ENCODE peak calls at places on chromosomes 12 and 14, in seven cellular contexts. One of them, this sample, is unnamed.

GRCh38 chr14:71437870-71438269 is 494.4 kb upstream of the RGS6 start:
- DNase-seq in GM12878: no peak
- DNase-seq in A549: no peak
- DNase-seq in HepG2: no peak
- DNase-seq in K562: no peak
- DNase-seq in IMR-90: peak; percentile 17
- DNase-seq in H1: no peak
- DNase-seq in this sample: no peak

GRCh38 chr14:24110060-24110459 is 4.5 kb upstream of the DCAF11 start:
- DNase-seq in H1: no peak
- DNase-seq in K562: no peak
- DNase-seq in GM12878: no peak
- DNase-seq in IMR-90: no peak
- DNase-seq in A549: no peak
- DNase-seq in HepG2: peak; percentile 68
- DNase-seq in this sample: no peak

GRCh38 chr12:88272456-88272855 is 130.3 kb downstream of the TMTC3 start:
- DNase-seq in GM12878: no peak
- DNase-seq in HepG2: no peak
- DNase-seq in A549: no peak
- DNase-seq in K562: no peak
- DNase-seq in IMR-90: no peak
- DNase-seq in H1: no peak
- DNase-seq in this sample: no peak

GRCh38 chr12:22396735-22397134 is 62.2 kb upstream of the ST8SIA1 start:
- DNase-seq in HepG2: no peak
- DNase-seq in A549: no peak
- DNase-seq in IMR-90: no peak
- DNase-seq in H1: no peak
- DNase-seq in K562: no peak
- DNase-seq in GM12878: no peak
- DNase-seq in this sample: no peak

GRCh38 chr12:96698521-96698920 is 208.5 kb upstream of the NEDD1 start:
- DNase-seq in HepG2: peak; percentile 6
- DNase-seq in K562: no peak
- DNase-seq in H1: no peak
- DNase-seq in A549: peak; percentile 44
- DNase-seq in GM12878: no peak
- DNase-seq in IMR-90: no peak
- DNase-seq in this sample: no peak

GRCh38 chr12:52203126-52203921 is 11.5 kb upstream of the KRT80 start:
- DNase-seq in K562: peak; percentile 21
- DNase-seq in HepG2: peak; percentile 63
- DNase-seq in A549: peak; percentile 96
- DNase-seq in GM12878: no peak
- DNase-seq in H1: no peak
- DNase-seq in IMR-90: peak; percentile 77
- DNase-seq in this sample: peak; percentile 56

GRCh38 chr14:68486033-68486732 is 306.7 kb downstream of the ZFP36L1 start:
- DNase-seq in GM12878: no peak
- DNase-seq in K562: no peak
- DNase-seq in HepG2: peak; percentile 50
- DNase-seq in A549: no peak
- DNase-seq in H1: no peak
- DNase-seq in IMR-90: no peak
- DNase-seq in this sample: no peak

GRCh38 chr12:120056739-120057138 is 59.8 kb downstream of the RAB35 start:
- DNase-seq in HepG2: no peak
- DNase-seq in H1: no peak
- DNase-seq in K562: no peak
- DNase-seq in A549: no peak
- DNase-seq in IMR-90: no peak
- DNase-seq in GM12878: no peak
- DNase-seq in this sample: no peak

GRCh38 chr12:120100630-120101029 is 15.9 kb downstream of the RAB35 start:
- DNase-seq in H1: no peak
- DNase-seq in K562: no peak
- DNase-seq in GM12878: no peak
- DNase-seq in IMR-90: peak; percentile 58
- DNase-seq in A549: no peak
- DNase-seq in HepG2: no peak
- DNase-seq in this sample: no peak

GRCh38 chr14:57486767-57487379 is 6.8 kb downstream of the CCDC198 start:
- DNase-seq in GM12878: no peak
- DNase-seq in K562: peak; percentile 5
- DNase-seq in HepG2: peak; percentile 41
- DNase-seq in H1: no peak
- DNase-seq in IMR-90: peak; percentile 41
- DNase-seq in A549: peak; percentile 54
- DNase-seq in this sample: peak; percentile 18

GRCh38 chr12:120126635-120127005 is 10.1 kb upstream of the RAB35 start:
- DNase-seq in GM12878: no peak
- DNase-seq in K562: no peak
- DNase-seq in HepG2: no peak
- DNase-seq in A549: no peak
- DNase-seq in IMR-90: peak; percentile 42
- DNase-seq in H1: no peak
- DNase-seq in this sample: no peak

GRCh38 chr12:94795520-94795919 is 145.2 kb upstream of the TMCC3 start:
- DNase-seq in H1: no peak
- DNase-seq in A549: peak; percentile 42
- DNase-seq in GM12878: no peak
- DNase-seq in IMR-90: peak; percentile 53
- DNase-seq in K562: no peak
- DNase-seq in HepG2: no peak
- DNase-seq in this sample: peak; percentile 63

GRCh38 chr14:68627050-68627867 is 165.6 kb downstream of the ZFP36L1 start:
- DNase-seq in GM12878: no peak
- DNase-seq in IMR-90: no peak
- DNase-seq in A549: peak; percentile 15
- DNase-seq in HepG2: peak; percentile 56
- DNase-seq in H1: peak; percentile 32
- DNase-seq in K562: no peak
- DNase-seq in this sample: no peak

GRCh38 chr12:15636060-15636890 is 152.9 kb downstream of the EPS8 start:
- DNase-seq in IMR-90: no peak
- DNase-seq in GM12878: no peak
- DNase-seq in K562: no peak
- DNase-seq in H1: no peak
- DNase-seq in HepG2: no peak
- DNase-seq in A549: no peak
- DNase-seq in this sample: no peak

GRCh38 chr14:24037658-24038037 is 14.2 kb upstream of the CARMIL3 start:
- DNase-seq in IMR-90: no peak
- DNase-seq in GM12878: no peak
- DNase-seq in K562: no peak
- DNase-seq in H1: no peak
- DNase-seq in A549: no peak
- DNase-seq in HepG2: no peak
- DNase-seq in this sample: no peak

GRCh38 chr14:67982711-67983608 is 163.4 kb downstream of the RAD51B start:
- DNase-seq in GM12878: no peak
- DNase-seq in IMR-90: peak; percentile 7
- DNase-seq in A549: no peak
- DNase-seq in H1: no peak
- DNase-seq in HepG2: no peak
- DNase-seq in K562: no peak
- DNase-seq in this sample: no peak

GRCh38 chr14:33508663-33509062 is 442.2 kb downstream of the EGLN3 start:
- DNase-seq in GM12878: no peak
- DNase-seq in IMR-90: no peak
- DNase-seq in A549: no peak
- DNase-seq in HepG2: no peak
- DNase-seq in H1: no peak
- DNase-seq in K562: no peak
- DNase-seq in this sample: no peak

GRCh38 chr12:4978737-4979136 is 64.9 kb upstream of the KCNA5 start:
- DNase-seq in HepG2: no peak
- DNase-seq in H1: no peak
- DNase-seq in A549: no peak
- DNase-seq in K562: no peak
- DNase-seq in IMR-90: no peak
- DNase-seq in GM12878: no peak
- DNase-seq in this sample: no peak

GRCh38 chr14:105128059-105128458 is 40.5 kb downstream of the JAG2 start:
- DNase-seq in HepG2: no peak
- DNase-seq in IMR-90: no peak
- DNase-seq in A549: no peak
- DNase-seq in H1: no peak
- DNase-seq in GM12878: no peak
- DNase-seq in K562: no peak
- DNase-seq in this sample: no peak

GRCh38 chr12:130661501-130662255 is 54.4 kb downstream of the RIMBP2 start:
- DNase-seq in IMR-90: no peak
- DNase-seq in H1: no peak
- DNase-seq in GM12878: no peak
- DNase-seq in A549: peak; percentile 14
- DNase-seq in K562: no peak
- DNase-seq in HepG2: peak; percentile 7
- DNase-seq in this sample: peak; percentile 2
- TF ChIP-seq CEBPB in IMR-90: no peak
- TF ChIP-seq CEBPB in H1: no peak
- TF ChIP-seq CEBPB in GM12878: no peak
- TF ChIP-seq CEBPB in A549: no peak
- TF ChIP-seq CEBPB in K562: peak; percentile 25
- TF ChIP-seq CEBPB in HepG2: no peak
- TF ChIP-seq CEBPB in this sample: peak; percentile 17

GRCh38 chr14:103286460-103286859 is 47.6 kb upstream of the EIF5 start:
- DNase-seq in HepG2: no peak
- DNase-seq in H1: no peak
- DNase-seq in A549: no peak
- DNase-seq in GM12878: no peak
- DNase-seq in IMR-90: no peak
- DNase-seq in K562: no peak
- DNase-seq in this sample: no peak

GRCh38 chr14:103282932-103283331 is 51.1 kb upstream of the EIF5 start:
- DNase-seq in IMR-90: no peak
- DNase-seq in A549: no peak
- DNase-seq in H1: no peak
- DNase-seq in K562: no peak
- DNase-seq in GM12878: no peak
- DNase-seq in HepG2: no peak
- DNase-seq in this sample: no peak

GRCh38 chr14:103283916-103284315 is 50.1 kb upstream of the EIF5 start:
- DNase-seq in K562: no peak
- DNase-seq in H1: no peak
- DNase-seq in A549: no peak
- DNase-seq in IMR-90: no peak
- DNase-seq in HepG2: no peak
- DNase-seq in GM12878: no peak
- DNase-seq in this sample: no peak

GRCh38 chr14:103286968-103287850 is 46.8 kb upstream of the EIF5 start:
- DNase-seq in K562: no peak
- DNase-seq in H1: no peak
- DNase-seq in IMR-90: no peak
- DNase-seq in A549: no peak
- DNase-seq in HepG2: no peak
- DNase-seq in GM12878: no peak
- DNase-seq in this sample: no peak

DNA sequence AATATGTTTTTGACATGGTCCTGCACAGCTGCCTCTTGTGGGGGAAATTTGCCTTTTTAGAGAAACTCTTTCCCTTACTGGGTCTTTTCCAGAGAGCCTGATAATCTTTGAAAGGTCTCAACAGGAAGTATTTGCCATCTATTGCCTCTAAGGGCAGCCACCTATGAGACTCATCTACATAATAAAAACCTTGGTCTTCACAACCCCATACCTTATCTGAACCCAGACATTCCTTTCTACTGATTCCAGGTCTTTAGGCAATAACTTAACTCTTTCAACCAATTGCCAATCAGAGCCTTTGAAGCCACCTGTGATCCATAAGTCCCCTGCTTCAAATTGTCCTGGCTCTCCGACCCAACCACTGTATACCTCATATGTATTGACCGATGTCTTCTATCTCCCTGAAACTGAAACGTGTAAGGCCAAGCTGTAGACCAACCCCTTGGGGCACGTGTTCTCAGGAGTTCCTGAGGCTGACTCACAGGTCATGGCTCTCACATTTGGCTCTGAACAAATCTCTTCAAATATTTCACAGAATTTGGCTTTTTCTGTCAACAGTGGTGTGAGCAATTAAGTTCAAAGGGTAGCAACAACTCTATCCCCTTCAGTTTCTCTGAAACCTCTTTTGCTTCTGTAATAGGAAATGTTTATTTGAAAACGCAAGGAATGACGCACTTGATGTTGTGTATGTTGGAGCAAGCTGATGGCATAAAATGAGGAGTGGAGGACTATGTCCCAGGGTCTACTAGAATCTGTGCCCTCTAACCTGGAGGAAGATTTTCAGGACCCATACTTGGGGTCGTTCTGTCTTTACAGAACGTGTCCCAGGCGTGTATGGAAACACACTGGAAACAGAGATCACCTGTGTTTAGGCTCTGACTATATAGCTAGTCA is 49.2 kb upstream of the EIF5 start:
- DNase-seq in IMR-90: peak; percentile 31
- DNase-seq in GM12878: no peak
- DNase-seq in K562: no peak
- DNase-seq in H1: no peak
- DNase-seq in HepG2: peak; percentile 32
- DNase-seq in A549: peak; percentile 48
- DNase-seq in this sample: no peak
- TF ChIP-seq CEBPB in IMR-90: no peak
- TF ChIP-seq CEBPB in GM12878: no peak
- TF ChIP-seq CEBPB in K562: no peak
- TF ChIP-seq CEBPB in H1: no peak
- TF ChIP-seq CEBPB in HepG2: no peak
- TF ChIP-seq CEBPB in A549: no peak
- TF ChIP-seq CEBPB in this sample: no peak

GRCh38 chr14:91119556-91120311 is 5.9 kb downstream of the DGLUCY start:
- DNase-seq in HepG2: no peak
- DNase-seq in IMR-90: peak; percentile 89
- DNase-seq in H1: no peak
- DNase-seq in A549: peak; percentile 33
- DNase-seq in K562: no peak
- DNase-seq in GM12878: no peak
- DNase-seq in this sample: peak; percentile 81
- TF ChIP-seq CEBPB in HepG2: no peak
- TF ChIP-seq CEBPB in IMR-90: no peak
- TF ChIP-seq CEBPB in H1: no peak
- TF ChIP-seq CEBPB in A549: no peak
- TF ChIP-seq CEBPB in K562: no peak
- TF ChIP-seq CEBPB in GM12878: no peak
- TF ChIP-seq CEBPB in this sample: no peak

GRCh38 chr12:49716546-49716945 is 9.3 kb upstream of the FMNL3 start:
- DNase-seq in K562: no peak
- DNase-seq in GM12878: no peak
- DNase-seq in H1: no peak
- DNase-seq in A549: no peak
- DNase-seq in HepG2: no peak
- DNase-seq in IMR-90: no peak
- DNase-seq in this sample: no peak

DNA sequence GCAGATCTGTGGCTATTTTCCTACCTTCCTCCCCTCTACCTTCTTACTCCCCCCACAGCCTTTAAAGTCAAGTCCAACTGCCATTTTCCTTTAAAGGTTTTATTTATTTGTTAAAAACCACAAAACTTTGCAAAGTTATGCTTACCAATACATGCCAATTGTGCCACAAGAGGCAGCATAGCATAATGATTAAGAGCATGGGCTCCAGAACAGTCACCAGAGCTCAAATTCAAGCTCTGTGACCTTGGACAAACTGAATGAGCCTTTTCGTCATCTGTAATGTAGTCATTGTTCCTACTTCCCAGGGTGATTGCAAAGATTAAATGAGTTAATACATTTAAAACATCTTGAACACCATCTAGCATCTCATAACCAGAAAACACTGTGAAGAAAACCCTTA is 13.0 kb upstream of the FMNL3 start:
- DNase-seq in GM12878: no peak
- DNase-seq in K562: no peak
- DNase-seq in IMR-90: no peak
- DNase-seq in HepG2: peak; percentile 52
- DNase-seq in H1: no peak
- DNase-seq in A549: no peak
- DNase-seq in this sample: no peak
- TF ChIP-seq CEBPB in GM12878: no peak
- TF ChIP-seq CEBPB in K562: no peak
- TF ChIP-seq CEBPB in IMR-90: no peak
- TF ChIP-seq CEBPB in HepG2: no peak
- TF ChIP-seq CEBPB in H1: no peak
- TF ChIP-seq CEBPB in A549: no peak
- TF ChIP-seq CEBPB in this sample: no peak

This sample was measured in HCT116.